ENCODE peak calls at places on chromosomes 11 and 22, in ten cellular contexts. D is kidney, I is PC-3, W is lower lobe of right lung, G is left ventricle myocardium inferior, P is heart left ventricle, T is H1, Y is fibroblast of the aortic adventitia, U is choroid plexus epithelial cell, O is tibial artery. K is an unnamed sample.

GRCh38 chr11:1146311-1146864 is 11.4 kb upstream of the MUC5AC start:
- DNase-seq in W (no peak), T (no peak), P (no peak), G (no peak), O (no peak), Y (no peak), I (no peak), D (peak), U (no peak), K (no peak)

GRCh38 chr22:36921309-36922096 is 8.1 kb downstream of the CSF2RB start:
- DNase-seq in D (peak), U (no peak), T (no peak), Y (no peak), P (no peak), O (peak), W (no peak), I (no peak), G (no peak), K (no peak)

GRCh38 chr11:86196924-86197323 is 47.6 kb upstream of the EED start:
- DNase-seq in G (no peak), Y (peak), T (no peak), W (no peak), O (no peak), P (no peak), U (no peak), D (no peak), I (no peak), K (no peak)

GRCh38 chr11:73271936-73272679 is at the start of gene P2RY6:
- DNase-seq in I (peak), G (no peak), U (peak), O (peak), P (peak), D (no peak), Y (peak), T (no peak), W (peak), K (peak)

GRCh38 chr11:78921517-78921916 is 346.9 kb upstream of the NARS2 start:
- DNase-seq in G (no peak), D (no peak), U (no peak), Y (no peak), P (no peak), W (no peak), T (no peak), I (no peak), O (no peak), K (no peak)

GRCh38 chr11:62544521-62545436 is 1.8 kb downstream of the AHNAK start:
- DNase-seq in G (peak), W (no peak), P (peak), Y (peak), T (no peak), I (peak), O (no peak), U (no peak), D (no peak), K (peak)

GRCh38 chr11:111012497-111012896 is 233.0 kb upstream of the POU2AF2 start:
- DNase-seq in O (no peak), T (no peak), I (no peak), W (no peak), Y (no peak), D (no peak), U (no peak), P (no peak), G (no peak), K (no peak)

GRCh38 chr11:120622189-120622912 is 110.8 kb downstream of the GRIK4 start:
- DNase-seq in Y (no peak), T (no peak), W (no peak), P (no peak), O (no peak), U (no peak), D (no peak), I (peak), G (peak), K (peak)

GRCh38 chr11:69144719-69145365 is 10.9 kb upstream of the SMIM38 start:
- DNase-seq in G (no peak), D (no peak), I (no peak), W (no peak), U (no peak), O (no peak), P (no peak), T (no peak), Y (peak), K (no peak)

GRCh38 chr11:92226331-92227232 is 2.0 kb downstream of the FAT3 start:
- DNase-seq in G (no peak), T (no peak), O (no peak), I (no peak), U (no peak), Y (no peak), D (peak), P (no peak), W (no peak), K (peak)

GRCh38 chr11:111494040-111494439 is 18.1 kb downstream of the BTG4 start:
- DNase-seq in G (no peak), D (no peak), O (no peak), P (no peak), Y (no peak), I (no peak), U (no peak), T (no peak), W (no peak), K (no peak)

GRCh38 chr11:108538022-108538424 is 39.8 kb upstream of the POGLUT3 start:
- DNase-seq in P (no peak), I (no peak), O (no peak), D (peak), W (peak), T (no peak), U (no peak), G (no peak), Y (no peak), K (no peak)

GRCh38 chr11:128603752-128604472 is 16.6 kb upstream of the ETS1 start:
- DNase-seq in U (peak), G (no peak), Y (peak), D (no peak), I (no peak), P (no peak), O (no peak), T (no peak), W (no peak), K (peak)

DNA sequence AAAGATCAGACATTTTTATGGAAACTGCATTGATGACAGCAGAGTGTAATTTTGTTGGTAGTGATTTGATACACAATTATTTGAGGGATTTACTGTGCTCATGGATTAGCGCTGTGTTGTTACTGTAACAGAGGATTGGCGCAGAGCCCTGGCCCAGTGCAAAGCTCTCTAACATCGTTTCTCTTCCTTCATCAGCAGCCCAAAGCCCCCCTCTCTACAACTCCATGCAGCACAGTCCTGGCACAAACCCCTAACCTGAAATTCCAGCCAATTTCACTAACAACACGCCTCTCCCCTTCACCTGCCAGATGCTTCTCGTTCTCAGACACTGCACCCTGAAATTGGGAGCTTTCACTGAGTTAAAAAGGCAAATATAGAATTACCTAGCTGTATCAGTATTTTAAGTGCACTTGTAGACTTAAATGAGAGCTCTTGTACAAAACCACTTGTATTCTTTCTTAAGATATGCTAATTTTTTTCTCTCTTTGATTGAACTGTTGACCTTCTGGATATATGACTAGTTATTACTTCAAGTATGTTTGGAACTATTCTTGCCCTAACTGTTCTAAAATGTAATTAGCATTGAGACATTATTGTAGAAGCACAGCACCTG is 16.3 kb downstream of the GRAP2 start:
- DNase-seq in D (no peak), I (no peak), G (no peak), O (no peak), T (no peak), W (no peak), P (no peak), U (no peak), Y (no peak), K (no peak)
- H3K4me3 ChIP-seq in D (no peak), I (no peak), G (no peak), O (no peak), T (no peak), W (no peak), P (no peak), U (no peak), Y (no peak), K (no peak)

GRCh38 chr11:117595440-117595839 is 201.6 kb downstream of the DSCAML1 start:
- DNase-seq in I (no peak), D (no peak), U (no peak), O (no peak), G (no peak), T (no peak), W (no peak), Y (no peak), P (no peak), K (no peak)
- TF ChIP-seq CTCF in I (peak), D (no peak), U (no peak), O (no peak), G (no peak), T (peak), W (no peak), Y (no peak), P (no peak), K (no peak)

DNA sequence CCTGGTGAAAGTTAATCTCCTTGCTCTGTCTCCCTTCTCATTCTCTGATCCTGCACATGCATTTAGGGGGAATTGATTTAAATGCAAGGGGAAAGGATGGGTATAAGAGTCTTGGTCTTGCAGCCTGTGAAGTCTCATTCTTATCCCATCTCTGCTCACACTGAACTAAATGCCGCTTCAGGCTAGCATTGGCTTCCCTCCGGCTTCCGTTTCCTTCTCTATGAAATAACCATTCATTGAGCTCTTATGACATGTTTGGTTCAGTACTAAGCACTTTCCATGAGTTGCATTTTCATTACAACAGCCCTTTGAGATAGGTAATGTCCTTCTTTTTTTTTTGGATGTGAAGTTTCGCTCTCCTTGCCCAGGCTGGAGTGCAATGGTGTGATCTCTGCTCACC is 5.6 kb downstream of the ZBTB16 start:
- DNase-seq in D (no peak), G (no peak), P (no peak), W (no peak), Y (no peak), T (no peak), I (no peak), O (no peak), U (no peak), K (no peak)
- H3K4me3 ChIP-seq in D (peak), G (peak), P (no peak), W (peak), Y (no peak), T (no peak), I (no peak), O (peak), U (no peak), K (no peak)

GRCh38 chr11:58068640-58069039 is 37.9 kb downstream of the OR6Q1 start:
- DNase-seq in G (no peak), W (no peak), O (no peak), U (no peak), I (no peak), T (no peak), P (no peak), D (no peak), Y (no peak), K (no peak)
- TF ChIP-seq CTCF in G (no peak), W (no peak), O (no peak), U (no peak), I (peak), T (peak), P (no peak), D (no peak), Y (no peak), K (no peak)

K was measured in cardiac fibroblast.